ENCODE peak calls at places on chromosomes 3 and 15, in seven cellular contexts. X is esophagus muscularis mucosa, W is transverse colon, N is HFF-Myc, Y is GM12865, U is cardiac fibroblast, C is brain microvascular endothelial cell. M is an unnamed sample.

GRCh38 chr15:63250312-63250965 is 27.0 kb upstream of the APH1B start:
- DNase-seq in N (peak), C (peak), Y (no peak), W (no peak), X (no peak), U (peak), M (no peak)

GRCh38 chr3:146078031-146078430 is 83.0 kb downstream of the PLOD2 start:
- DNase-seq in X (no peak), U (peak), W (no peak), N (no peak), C (no peak), Y (no peak), M (no peak)

GRCh38 chr3:5841609-5842008 is 654.1 kb downstream of the EDEM1 start:
- DNase-seq in W (no peak), C (no peak), Y (no peak), X (no peak), U (no peak), N (no peak), M (no peak)

GRCh38 chr15:52789601-52790165 is 453 bp downstream of the ONECUT1 start:
- DNase-seq in X (no peak), W (no peak), C (no peak), N (no peak), U (no peak), Y (peak), M (no peak)

GRCh38 chr3:73490453-73491311 is 134.1 kb downstream of the PDZRN3 start:
- DNase-seq in U (peak), W (no peak), C (peak), X (peak), N (no peak), Y (no peak), M (peak)

GRCh38 chr3:15815696-15816095 is 17.9 kb upstream of the ANKRD28 start:
- DNase-seq in U (peak), W (no peak), Y (peak), X (no peak), C (no peak), N (peak), M (no peak)

GRCh38 chr3:196073188-196073838 is 8.6 kb downstream of the TFRC start:
- DNase-seq in U (peak), C (peak), N (peak), Y (peak), W (peak), X (no peak), M (peak)

GRCh38 chr3:126005951-126006350 is 37.0 kb downstream of the ROPN1B start:
- DNase-seq in W (no peak), Y (no peak), X (no peak), N (peak), C (peak), U (peak), M (no peak)

GRCh38 chr3:11306815-11307589 is 34.8 kb downstream of the ATG7 start:
- DNase-seq in X (no peak), N (no peak), C (peak), U (peak), W (no peak), Y (peak), M (peak)

GRCh38 chr3:129602309-129602708 is 4.2 kb downstream of the PLXND1 start:
- DNase-seq in Y (no peak), W (no peak), U (no peak), X (no peak), N (no peak), C (no peak), M (no peak)

GRCh38 chr3:53856964-53857363 is 10.6 kb downstream of the IL17RB start:
- DNase-seq in U (no peak), C (no peak), W (no peak), X (no peak), Y (no peak), N (no peak), M (no peak)

GRCh38 chr3:114242947-114243346 is 5.6 kb upstream of the ZNF80 start:
- DNase-seq in Y (peak), N (no peak), U (no peak), X (no peak), W (no peak), C (no peak), M (no peak)

GRCh38 chr3:100368421-100368820 is 32.5 kb downstream of the TOMM70 start:
- DNase-seq in W (no peak), N (no peak), U (peak), C (no peak), Y (no peak), X (no peak), M (no peak)

GRCh38 chr3:174321549-174321948 is 537.6 kb upstream of the NAALADL2 start:
- DNase-seq in W (no peak), Y (no peak), N (no peak), C (no peak), U (no peak), X (no peak), M (no peak)

GRCh38 chr3:51024765-51025681 is 350.3 kb downstream of the DOCK3 start:
- DNase-seq in N (no peak), Y (peak), W (peak), X (no peak), U (no peak), C (no peak), M (peak)

GRCh38 chr3:25903371-25903770 is 113.5 kb downstream of the OXSM start:
- DNase-seq in N (no peak), X (no peak), Y (no peak), C (no peak), W (no peak), U (no peak), M (no peak)

GRCh38 chr3:14344351-14344750 is 58.1 kb upstream of the SLC6A6 start:
- DNase-seq in X (no peak), W (no peak), N (no peak), U (no peak), C (no peak), Y (no peak), M (no peak)

GRCh38 chr15:95266481-95267061 is 1035.2 kb downstream of the MCTP2 start:
- DNase-seq in Y (no peak), U (peak), W (no peak), N (no peak), X (no peak), C (no peak), M (no peak)

GRCh38 chr15:95262866-95263564 is 1031.7 kb downstream of the MCTP2 start:
- DNase-seq in C (peak), X (no peak), U (peak), W (no peak), N (no peak), Y (no peak), M (no peak)

GRCh38 chr15:95263751-95264150 is 1032.4 kb downstream of the MCTP2 start:
- DNase-seq in U (no peak), N (no peak), W (no peak), X (no peak), Y (no peak), C (no peak), M (no peak)

GRCh38 chr15:95267476-95267875 is 1036.1 kb downstream of the MCTP2 start:
- DNase-seq in W (no peak), C (no peak), U (no peak), Y (no peak), X (no peak), N (no peak), M (no peak)

DNA sequence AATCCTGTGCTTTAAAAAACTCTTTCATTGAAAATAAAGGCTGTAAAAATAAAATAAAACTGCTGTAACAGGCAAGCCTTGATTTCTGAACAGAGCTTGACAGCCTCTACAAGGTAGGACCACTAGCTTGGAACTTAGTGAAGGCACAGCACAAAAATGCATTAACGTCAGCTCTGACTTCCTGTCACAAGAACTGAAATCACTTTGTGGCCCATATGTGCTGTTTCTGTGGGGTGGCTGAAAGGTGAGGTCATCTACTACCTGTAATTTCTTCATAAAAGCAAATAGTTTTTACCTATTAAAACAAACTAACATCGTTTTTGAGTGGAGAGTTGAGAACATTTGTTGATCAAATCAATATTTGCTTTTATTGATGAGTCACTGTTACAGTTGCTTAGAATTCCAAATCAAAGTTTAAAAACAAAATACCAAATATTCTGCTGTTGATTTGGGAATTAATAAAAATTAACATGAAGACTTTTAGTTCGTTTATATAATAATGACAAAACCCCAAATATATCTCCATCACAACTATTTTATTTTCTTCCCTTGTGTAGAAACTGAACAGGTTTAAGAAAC is 1034.1 kb downstream of the MCTP2 start:
- DNase-seq in N (no peak), U (no peak), W (no peak), Y (peak), X (no peak), C (no peak), M (no peak)
- H3K4me3 ChIP-seq in N (no peak), U (no peak), W (no peak), Y (no peak), X (no peak), C (no peak), M (no peak)

GRCh38 chr15:48177383-48177874 is 666 bp downstream of the MYEF2 start:
- DNase-seq in C (peak), N (peak), U (peak), W (no peak), X (no peak), Y (peak), M (peak)
- H3K4me3 ChIP-seq in C (peak), N (peak), U (peak), W (peak), X (peak), Y (peak), M (peak)

GRCh38 chr3:151879684-151880282 is 6.3 kb downstream of the SUCNR1 start:
- DNase-seq in C (no peak), U (no peak), N (no peak), X (no peak), Y (peak), W (no peak), M (no peak)
- H3K4me3 ChIP-seq in C (no peak), U (no peak), N (no peak), X (no peak), Y (peak), W (no peak), M (no peak)

GRCh38 chr3:141412087-141412935 is 44.0 kb downstream of the ZBTB38 start:
- DNase-seq in X (no peak), C (peak), Y (peak), N (no peak), W (peak), U (peak), M (peak)

GRCh38 chr3:141408596-141408995 is 40.3 kb downstream of the ZBTB38 start:
- DNase-seq in X (no peak), Y (no peak), U (no peak), C (no peak), W (no peak), N (no peak), M (no peak)

GRCh38 chr3:141410861-141411771 is 42.8 kb downstream of the ZBTB38 start:
- DNase-seq in X (no peak), U (peak), N (no peak), Y (peak), W (peak), C (peak), M (no peak)

GRCh38 chr3:141412936-141413354 is 44.6 kb downstream of the ZBTB38 start:
- DNase-seq in N (no peak), W (peak), U (peak), C (no peak), X (peak), Y (no peak), M (peak)

GRCh38 chr3:141410408-141410807 is 42.1 kb downstream of the ZBTB38 start:
- DNase-seq in X (no peak), N (no peak), C (peak), W (peak), U (peak), Y (peak), M (peak)
- H3K4me3 ChIP-seq in X (peak), N (no peak), C (no peak), W (no peak), U (no peak), Y (peak), M (no peak)